ENCODE peak calls at places on chromosomes 2 and 18, in five cellular contexts. G is NCI-H524; I is GM06990; Z is stimulated activated CD4-positive, alpha-beta T cell treated with anti-CD3 and anti-CD28 coated beads, Interleukin-12 subunit alpha, Interleukin-12 subunit beta, amount 100 ng/mL, for 48 hours; P is psoas muscle. E is an unnamed sample.

GRCh38 chr18:6150481-6150880 is 255.2 kb upstream of the TMEM200C start:
- DNase-seq in G (no peak), I (no peak), Z (no peak), P (no peak), E (no peak)

GRCh38 chr2:102971661-102972060 is 209.8 kb downstream of the TMEM182 start:
- DNase-seq in G (no peak), I (no peak), Z (no peak), P (no peak), E (no peak)

GRCh38 chr2:220664272-220665107 is 907.6 kb downstream of the EPHA4 start:
- DNase-seq in G (peak), I (no peak), Z (no peak), P (no peak), E (peak)

GRCh38 chr2:112881217-112882000 is 29.6 kb upstream of the IL37 start:
- DNase-seq in G (peak), I (peak), Z (peak), P (no peak), E (peak)

GRCh38 chr2:30487603-30488002 is 40.6 kb downstream of the LCLAT1 start:
- DNase-seq in G (peak), I (no peak), Z (no peak), P (no peak), E (no peak)

GRCh38 chr2:17747684-17748452 is 5.7 kb downstream of the SMC6 start:
- DNase-seq in G (no peak), I (no peak), Z (no peak), P (no peak), E (no peak)

GRCh38 chr2:25585189-25585588 is 88.2 kb downstream of the DTNB start:
- DNase-seq in G (no peak), I (no peak), Z (no peak), P (no peak), E (no peak)

GRCh38 chr18:6741290-6741689 is 11.8 kb downstream of the ARHGAP28 start:
- DNase-seq in G (no peak), I (no peak), Z (no peak), P (no peak), E (peak)

GRCh38 chr2:127024769-127025356 is 82.1 kb downstream of the BIN1 start:
- DNase-seq in G (peak), I (no peak), Z (no peak), P (no peak), E (peak)

GRCh38 chr2:11505652-11506610 is 27.9 kb upstream of the GREB1 start:
- DNase-seq in G (no peak), I (no peak), Z (no peak), P (no peak), E (no peak)